ENCODE peak calls at places on chromosome 19, in seven cellular contexts. D is right cardiac atrium, M is endodermal cell, I is PC-3, R is A549, E is astrocyte, U is substantia nigra. S is an unnamed sample.

GRCh38 chr19:49150106-49150943 is 4.9 kb downstream of the HRC start:
- DNase-seq in D (peak), M (peak), I (peak), R (peak), E (peak), U (peak), S (peak)

GRCh38 chr19:35848486-35848885 is 3.8 kb downstream of the NPHS1 start:
- DNase-seq in D (no peak), M (no peak), I (no peak), R (no peak), E (no peak), U (no peak), S (no peak)

GRCh38 chr19:11098861-11099260 is 9.6 kb downstream of the LDLR start:
- DNase-seq in D (no peak), M (no peak), I (no peak), R (no peak), E (no peak), U (no peak), S (no peak)

GRCh38 chr19:8004723-8005513 is 523 bp downstream of the ELAVL1 start:
- DNase-seq in D (peak), M (no peak), I (peak), R (no peak), E (no peak), U (no peak), S (no peak)

GRCh38 chr19:7902796-7903243 is 857 bp upstream of the MAP2K7 start:
- DNase-seq in D (no peak), M (peak), I (peak), R (no peak), E (no peak), U (no peak), S (peak)

GRCh38 chr19:38543807-38544568 is 73.8 kb downstream of the MAP4K1 start:
- DNase-seq in D (peak), M (peak), I (peak), R (peak), E (peak), U (peak), S (peak)

GRCh38 chr19:17359905-17360800 is 17.0 kb downstream of the PLVAP start:
- DNase-seq in D (peak), M (no peak), I (no peak), R (no peak), E (no peak), U (no peak), S (no peak)

GRCh38 chr19:14840206-14840605 is 5.2 kb upstream of the OR7A5 start:
- DNase-seq in D (no peak), M (no peak), I (peak), R (no peak), E (no peak), U (no peak), S (no peak)

GRCh38 chr19:12956446-12957388 is at the start of gene GADD45GIP1:
- DNase-seq in D (peak), M (peak), I (peak), R (peak), E (peak), U (peak), S (no peak)

GRCh38 chr19:14004619-14005380 is 1.3 kb downstream of the RFX1 start:
- DNase-seq in D (peak), M (no peak), I (no peak), R (no peak), E (no peak), U (peak), S (no peak)

GRCh38 chr19:44745386-44745831 is 3.1 kb upstream of the BCL3 start:
- DNase-seq in D (peak), M (peak), I (peak), R (peak), E (peak), U (no peak), S (no peak)

GRCh38 chr19:8001651-8001994 is 3.8 kb downstream of the ELAVL1 start:
- DNase-seq in D (no peak), M (no peak), I (no peak), R (no peak), E (no peak), U (no peak), S (no peak)

GRCh38 chr19:40379446-40380198 is 10.4 kb downstream of the HIPK4 start:
- DNase-seq in D (no peak), M (no peak), I (no peak), R (no peak), E (no peak), U (no peak), S (no peak)

GRCh38 chr19:18660051-18660910 is 23.2 kb upstream of the CRTC1 start:
- DNase-seq in D (peak), M (peak), I (no peak), R (peak), E (peak), U (no peak), S (peak)

GRCh38 chr19:50822661-50823208 is 852 bp downstream of the KLK1 start:
- DNase-seq in D (no peak), M (no peak), I (no peak), R (no peak), E (no peak), U (no peak), S (no peak)

GRCh38 chr19:31073485-31074221 is 275.6 kb downstream of the TSHZ3 start:
- DNase-seq in D (no peak), M (no peak), I (no peak), R (no peak), E (no peak), U (no peak), S (no peak)

GRCh38 chr19:14979136-14979497 is 547 bp downstream of the SLC1A6 start:
- DNase-seq in D (no peak), M (peak), I (no peak), R (no peak), E (no peak), U (no peak), S (no peak)

GRCh38 chr19:9151367-9151766 is 11.2 kb downstream of the ZNF317 start:
- DNase-seq in D (no peak), M (no peak), I (no peak), R (no peak), E (no peak), U (no peak), S (no peak)

GRCh38 chr19:11300811-11301120 is 4.8 kb downstream of the TSPAN16 start:
- DNase-seq in D (no peak), M (no peak), I (no peak), R (no peak), E (no peak), U (no peak), S (no peak)

GRCh38 chr19:48390188-48391099 is 907 bp downstream of the KDELR1 start:
- DNase-seq in D (peak), M (peak), I (no peak), R (peak), E (peak), U (peak), S (no peak)

GRCh38 chr19:11137542-11138384 is 17.8 kb downstream of the SPC24 start:
- DNase-seq in D (peak), M (peak), I (peak), R (peak), E (peak), U (peak), S (peak)

GRCh38 chr19:9885077-9885552 is 50.0 kb downstream of the PIN1 start:
- DNase-seq in D (peak), M (peak), I (peak), R (no peak), E (peak), U (peak), S (no peak)

GRCh38 chr19:50969413-50969760 is at the start of gene KLK6:
- DNase-seq in D (no peak), M (peak), I (peak), R (no peak), E (no peak), U (peak), S (no peak)

GRCh38 chr19:39558623-39559117 is 18.7 kb upstream of the EID2 start:
- DNase-seq in D (no peak), M (no peak), I (no peak), R (no peak), E (no peak), U (no peak), S (no peak)

GRCh38 chr19:9848060-9848459 is 12.9 kb downstream of the PIN1 start:
- DNase-seq in D (no peak), M (peak), I (peak), R (no peak), E (no peak), U (peak), S (no peak)

GRCh38 chr19:18967358-18968146 is 26.5 kb upstream of the HOMER3 start:
- DNase-seq in D (peak), M (no peak), I (peak), R (peak), E (peak), U (peak), S (no peak)

GRCh38 chr19:14367016-14367415 is 14.2 kb upstream of the ADGRE5 start:
- DNase-seq in D (no peak), M (no peak), I (no peak), R (no peak), E (no peak), U (no peak), S (no peak)

GRCh38 chr19:35973487-35973886 is 21.5 kb upstream of the SDHAF1 start:
- DNase-seq in D (no peak), M (no peak), I (no peak), R (peak), E (no peak), U (no peak), S (no peak)

GRCh38 chr19:4709440-4710280 is 14.0 kb downstream of the DPP9 start:
- DNase-seq in D (peak), M (no peak), I (no peak), R (no peak), E (no peak), U (no peak), S (no peak)

GRCh38 chr19:19538767-19539166 is 702 bp downstream of the CILP2 start:
- DNase-seq in D (peak), M (peak), I (no peak), R (no peak), E (no peak), U (no peak), S (no peak)

GRCh38 chr19:398719-399118 is 10.2 kb downstream of the C2CD4C start:
- DNase-seq in D (no peak), M (no peak), I (no peak), R (no peak), E (no peak), U (no peak), S (peak)

GRCh38 chr19:58582985-58583384 is 9.8 kb upstream of the MZF1 start:
- DNase-seq in D (peak), M (peak), I (no peak), R (no peak), E (no peak), U (no peak), S (no peak)

GRCh38 chr19:49869484-49870308 is 2.3 kb upstream of the PNKP start:
- DNase-seq in D (peak), M (peak), I (peak), R (peak), E (peak), U (peak), S (peak)

GRCh38 chr19:48819366-48819816 is 8.6 kb upstream of the BCAT2 start:
- DNase-seq in D (peak), M (no peak), I (peak), R (peak), E (peak), U (no peak), S (peak)

GRCh38 chr19:13172335-13173128 is 22.3 kb downstream of the IER2 start:
- DNase-seq in D (peak), M (no peak), I (peak), R (peak), E (peak), U (peak), S (peak)

GRCh38 chr19:19402656-19403372 is 2.7 kb upstream of the GATAD2A start:
- DNase-seq in D (no peak), M (no peak), I (no peak), R (no peak), E (no peak), U (no peak), S (no peak)

GRCh38 chr19:27776020-27776419 is 1436.9 kb downstream of the UQCRFS1 start:
- DNase-seq in D (no peak), M (peak), I (peak), R (peak), E (no peak), U (no peak), S (no peak)

GRCh38 chr19:8681345-8682021 is 17.1 kb downstream of the ACTL9 start:
- DNase-seq in D (no peak), M (no peak), I (peak), R (peak), E (no peak), U (no peak), S (no peak)

GRCh38 chr19:29266603-29267002 is 53.7 kb upstream of the UQCRFS1 start:
- DNase-seq in D (no peak), M (peak), I (no peak), R (no peak), E (no peak), U (no peak), S (no peak)

GRCh38 chr19:3589439-3589838 is 4.2 kb downstream of the GIPC3 start:
- DNase-seq in D (no peak), M (no peak), I (no peak), R (no peak), E (no peak), U (no peak), S (no peak)

GRCh38 chr19:3585301-3586123 is at the start of gene GIPC3:
- DNase-seq in D (no peak), M (peak), I (no peak), R (no peak), E (no peak), U (no peak), S (no peak)

GRCh38 chr19:3586707-3587346 is 1.5 kb downstream of the GIPC3 start:
- DNase-seq in D (no peak), M (no peak), I (no peak), R (no peak), E (no peak), U (no peak), S (no peak)

GRCh38 chr19:3589949-3590348 is 4.7 kb downstream of the GIPC3 start:
- DNase-seq in D (no peak), M (no peak), I (no peak), R (no peak), E (no peak), U (no peak), S (no peak)

DNA sequence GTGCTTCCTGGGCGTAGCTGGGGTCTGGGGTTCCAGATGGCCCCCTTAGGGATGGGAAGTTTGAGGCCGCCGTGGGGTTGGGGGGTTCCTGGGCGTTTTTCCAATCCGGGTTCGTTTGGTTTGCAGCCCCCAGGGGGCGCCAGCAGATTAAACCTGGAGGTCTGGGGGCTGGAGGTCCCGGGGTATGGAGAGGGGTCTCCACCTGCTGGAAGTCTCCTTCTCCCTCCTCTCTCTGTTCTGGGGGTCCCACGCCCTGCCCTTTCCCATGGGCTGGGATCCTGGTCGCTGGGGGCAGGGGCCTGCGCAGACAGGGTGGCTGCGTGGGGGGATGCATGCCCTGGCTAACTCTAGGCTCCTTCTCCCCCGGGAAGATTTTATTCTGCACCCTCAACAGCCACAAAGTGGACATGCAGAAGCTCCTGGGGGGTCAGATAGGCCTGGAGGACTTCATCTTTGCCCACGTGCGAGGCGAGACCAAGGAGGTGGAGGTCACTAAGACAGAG is 897 bp downstream of the GIPC3 start:
- DNase-seq in D (no peak), M (peak), I (no peak), R (no peak), E (no peak), U (no peak), S (no peak)
- H3K27ac ChIP-seq in D (no peak), M (no peak), I (no peak), R (peak), E (no peak), U (no peak), S (no peak)

DNA sequence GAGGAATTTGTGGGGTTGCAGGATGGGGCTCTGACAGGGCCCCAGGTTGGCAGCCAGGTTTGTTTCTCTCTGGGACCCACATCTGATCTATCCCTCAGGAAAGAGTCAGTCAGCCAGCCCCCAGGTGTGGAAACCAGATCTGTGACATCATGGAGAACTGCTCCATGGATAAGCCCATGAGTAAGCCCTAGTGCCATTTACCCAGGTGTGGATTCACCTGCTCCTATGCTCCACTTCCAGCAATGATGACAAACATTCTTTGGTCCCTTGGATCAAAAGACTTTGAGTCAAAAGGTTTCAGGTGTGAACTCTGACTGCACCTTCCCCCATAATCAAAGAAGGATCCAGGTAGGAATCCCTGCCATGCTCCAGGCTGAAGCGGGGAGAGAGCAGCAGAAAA is 26.9 kb upstream of the IGFL4 start:
- DNase-seq in D (no peak), M (no peak), I (peak), R (no peak), E (no peak), U (no peak), S (no peak)
- H3K27ac ChIP-seq in D (no peak), M (no peak), I (peak), R (peak), E (no peak), U (no peak), S (peak)

GRCh38 chr19:46903458-46903857 is 42.7 kb downstream of the ARHGAP35 start:
- DNase-seq in D (no peak), M (no peak), I (peak), R (no peak), E (no peak), U (no peak), S (no peak)

GRCh38 chr19:46906221-46906620 is 45.4 kb downstream of the ARHGAP35 start:
- DNase-seq in D (no peak), M (peak), I (no peak), R (no peak), E (no peak), U (no peak), S (no peak)

GRCh38 chr19:46901701-46902401 is 41.1 kb downstream of the ARHGAP35 start:
- DNase-seq in D (no peak), M (no peak), I (peak), R (no peak), E (peak), U (no peak), S (no peak)

GRCh38 chr19:46902402-46902766 is 41.6 kb downstream of the ARHGAP35 start:
- DNase-seq in D (no peak), M (peak), I (peak), R (no peak), E (peak), U (no peak), S (peak)

GRCh38 chr19:46904114-46905060 is 43.6 kb downstream of the ARHGAP35 start:
- DNase-seq in D (peak), M (peak), I (no peak), R (no peak), E (peak), U (no peak), S (no peak)
- H3K27ac ChIP-seq in D (peak), M (peak), I (peak), R (peak), E (peak), U (no peak), S (peak)

GRCh38 chr19:16188521-16188920 is 3.3 kb downstream of the FAM32A start:
- DNase-seq in D (no peak), M (no peak), I (no peak), R (no peak), E (no peak), U (no peak), S (no peak)
- H3K27ac ChIP-seq in D (no peak), M (no peak), I (no peak), R (no peak), E (no peak), U (no peak), S (no peak)

GRCh38 chr19:1888385-1888784 is 3.1 kb upstream of the ABHD17A start:
- DNase-seq in D (no peak), M (no peak), I (no peak), R (no peak), E (no peak), U (no peak), S (no peak)

GRCh38 chr19:1884291-1884718 is 991 bp downstream of the ABHD17A start:
- DNase-seq in D (no peak), M (peak), I (no peak), R (no peak), E (no peak), U (no peak), S (no peak)

GRCh38 chr19:1893791-1894190 is 8.5 kb upstream of the ABHD17A start:
- DNase-seq in D (no peak), M (peak), I (no peak), R (no peak), E (no peak), U (no peak), S (no peak)

GRCh38 chr19:1884719-1885334 is 469 bp downstream of the ABHD17A start:
- DNase-seq in D (peak), M (peak), I (no peak), R (no peak), E (no peak), U (no peak), S (no peak)

GRCh38 chr19:1889907-1890306 is 4.6 kb upstream of the ABHD17A start:
- DNase-seq in D (no peak), M (no peak), I (no peak), R (no peak), E (no peak), U (no peak), S (no peak)
- H3K27ac ChIP-seq in D (no peak), M (no peak), I (no peak), R (no peak), E (no peak), U (no peak), S (no peak)

GRCh38 chr19:32971715-32972540 is at the start of the genes CEP89 and FAAP24:
- DNase-seq in D (peak), M (peak), I (peak), R (peak), E (peak), U (peak), S (peak)
- H3K27ac ChIP-seq in D (peak), M (no peak), I (peak), R (peak), E (peak), U (peak), S (no peak)

GRCh38 chr19:6613711-6614110 is 22.8 kb upstream of the CD70 start:
- DNase-seq in D (no peak), M (no peak), I (peak), R (no peak), E (peak), U (no peak), S (no peak)

GRCh38 chr19:6611441-6611852 is 20.5 kb upstream of the CD70 start:
- DNase-seq in D (no peak), M (no peak), I (peak), R (no peak), E (no peak), U (no peak), S (no peak)

GRCh38 chr19:6610934-6611370 is 20.0 kb upstream of the CD70 start:
- DNase-seq in D (no peak), M (no peak), I (peak), R (peak), E (peak), U (no peak), S (no peak)

GRCh38 chr19:6617374-6617773 is 26.4 kb upstream of the CD70 start:
- DNase-seq in D (no peak), M (no peak), I (no peak), R (no peak), E (no peak), U (no peak), S (no peak)

DNA sequence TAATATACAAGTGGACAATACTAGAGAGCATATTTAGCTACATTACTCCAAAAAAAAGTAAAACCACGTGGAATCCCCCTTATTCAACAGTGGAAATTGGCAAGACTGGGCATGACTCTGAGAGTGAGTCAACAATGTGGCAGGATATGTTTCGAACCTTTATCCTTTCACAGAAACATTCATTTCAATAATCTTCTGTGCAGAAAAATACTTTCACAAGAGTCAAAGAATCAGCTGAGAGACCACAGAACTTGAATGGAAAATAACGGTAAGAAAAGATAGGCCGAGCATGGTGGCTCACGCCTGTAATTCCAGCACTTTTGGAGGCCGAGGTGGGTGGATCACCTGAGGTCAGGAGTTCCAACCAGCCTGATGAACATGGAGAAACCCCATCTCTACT is 25.1 kb upstream of the CD70 start:
- DNase-seq in D (no peak), M (no peak), I (peak), R (no peak), E (peak), U (no peak), S (no peak)
- H3K27ac ChIP-seq in D (no peak), M (no peak), I (peak), R (no peak), E (peak), U (no peak), S (peak)

S was measured in RWPE2.